ENCODE peak calls at places on chromosomes 16 and 17, in eight cellular contexts. F, S, K, H, J, Y, Z and Q are unnamed samples.

GRCh38 chr16:19715566-19715965 is 2.5 kb downstream of the KNOP1 start:
- DNase-seq in J (no peak), K (no peak), H (no peak), Y (no peak), S (no peak), F (no peak), Z (no peak), Q (no peak)

GRCh38 chr17:49388290-49388640 is 26.2 kb upstream of the ZNF652 start:
- DNase-seq in Z (peak; percentile 15), Y (no peak), H (no peak), F (peak; percentile 9), J (peak; percentile 71), K (peak; percentile 32), S (no peak), Q (no peak)

GRCh38 chr16:79997257-79997656 is 396.7 kb upstream of the MAF start:
- DNase-seq in K (no peak), Z (no peak), F (no peak), Y (peak; percentile 11), S (no peak), J (no peak), H (peak; percentile 37), Q (no peak)

GRCh38 chr16:67198238-67198734 is 645 bp upstream of the ELMO3 start:
- DNase-seq in K (no peak), F (no peak), Y (no peak), J (no peak), Z (no peak), H (peak; percentile 53), S (no peak), Q (no peak)

GRCh38 chr17:20063665-20064648 is 54.8 kb downstream of the SPECC1 start:
- DNase-seq in F (no peak), Z (no peak), J (no peak), K (peak; percentile 56), S (peak; percentile 54), Y (peak; percentile 70), H (no peak), Q (no peak)

GRCh38 chr16:85057948-85058347 is 30.4 kb downstream of the KIAA0513 start:
- DNase-seq in H (no peak), Y (no peak), F (no peak), J (no peak), Z (no peak), S (no peak), K (peak; percentile 20), Q (no peak)

GRCh38 chr17:30905742-30906100 is 317 bp downstream of the TEFM start:
- DNase-seq in Z (no peak), Y (no peak), J (no peak), K (no peak), S (peak; percentile 22), F (no peak), H (no peak), Q (no peak)

GRCh38 chr16:84314814-84315213 is 20.1 kb downstream of the WFDC1 start:
- DNase-seq in J (no peak), Y (no peak), F (no peak), S (peak; percentile 2), Z (no peak), H (no peak), K (no peak), Q (no peak)

GRCh38 chr16:6689643-6690042 is 643.0 kb upstream of the RBFOX1 start:
- DNase-seq in H (no peak), Z (no peak), J (no peak), Y (no peak), S (no peak), K (no peak), F (no peak), Q (no peak)

GRCh38 chr16:66953462-66954096 is 7.5 kb upstream of the CES3 start:
- DNase-seq in Z (no peak), J (no peak), Y (no peak), K (no peak), S (no peak), H (no peak), F (no peak), Q (no peak)

GRCh38 chr17:78742901-78743300 is 39.2 kb downstream of the CYTH1 start:
- DNase-seq in S (no peak), H (no peak), J (no peak), Y (no peak), Z (no peak), F (no peak), K (no peak), Q (no peak)

GRCh38 chr16:67923414-67924127 is 8.1 kb downstream of the CTRL start:
- DNase-seq in Z (no peak), Y (no peak), F (no peak), H (no peak), J (no peak), S (no peak), K (no peak), Q (no peak)

GRCh38 chr16:68470461-68471150 is 22.3 kb upstream of the SMPD3 start:
- DNase-seq in F (no peak), Z (no peak), H (no peak), J (peak; percentile 3), Y (no peak), K (peak; percentile 80), S (no peak), Q (no peak)

GRCh38 chr17:63446981-63447687 is 1.0 kb upstream of the CYB561 start:
- DNase-seq in Z (peak; percentile 40), K (peak; percentile 53), H (peak; percentile 60), Y (no peak), S (no peak), J (peak; percentile 52), F (peak; percentile 22), Q (peak; percentile 18)

GRCh38 chr17:72184805-72185204 is 64.0 kb downstream of the SOX9 start:
- DNase-seq in K (no peak), Y (no peak), S (no peak), Z (no peak), J (no peak), F (no peak), H (no peak), Q (no peak)

GRCh38 chr17:63834431-63835166 is 7.1 kb upstream of the FTSJ3 start:
- DNase-seq in K (peak; percentile 35), Y (peak; percentile 55), J (peak; percentile 49), F (no peak), S (peak; percentile 72), H (peak; percentile 70), Z (peak; percentile 43), Q (peak; percentile 46)

GRCh38 chr17:74431568-74432483 is at the start of gene GPRC5C:
- DNase-seq in F (no peak), K (peak; percentile 49), Z (peak; percentile 20), S (no peak), J (no peak), H (peak; percentile 82), Y (no peak), Q (no peak)

GRCh38 chr17:30780343-30780742 is 44.1 kb downstream of the CRLF3 start:
- DNase-seq in F (no peak), K (no peak), H (no peak), S (no peak), Z (no peak), Y (no peak), J (no peak), Q (no peak)

GRCh38 chr17:82267575-82268379 is 5.7 kb downstream of the CSNK1D start:
- DNase-seq in Y (peak; percentile 97), J (no peak), H (no peak), K (no peak), F (peak; percentile 22), Z (no peak), S (peak; percentile 95), Q (peak; percentile 19)

GRCh38 chr17:40602445-40603443 is 37.5 kb upstream of the CCR7 start:
- DNase-seq in Z (peak; percentile 41), Y (no peak), H (no peak), J (peak; percentile 55), S (no peak), K (peak; percentile 75), F (no peak), Q (peak; percentile 71)